ENCODE peak calls at places on chromosomes 6 and 20, in six cellular contexts. P is body of pancreas, X is fibroblast of lung, L is AG04450, Z is choroid plexus epithelial cell, T is LNCaP clone FGC. Q is an unnamed sample.

GRCh38 chr20:32006841-32007786 is 3.1 kb upstream of the CCM2L start:
- DNase-seq in X (no peak), Z (peak; percentile 41), T (no peak), L (no peak), P (no peak), Q (no peak)

GRCh38 chr6:157488635-157489226 is 107.7 kb downstream of the ZDHHC14 start:
- DNase-seq in Z (no peak), L (no peak), P (no peak), X (no peak), T (peak; percentile 59), Q (no peak)

GRCh38 chr6:167970236-167970635 is 27.2 kb upstream of the KIF25 start:
- DNase-seq in T (no peak), P (no peak), X (no peak), Z (no peak), L (no peak), Q (no peak)

GRCh38 chr20:50561379-50562078 is 51.3 kb downstream of the PTPN1 start:
- DNase-seq in Z (peak; percentile 96), X (peak; percentile 96), P (no peak), T (no peak), L (peak; percentile 90), Q (no peak)

GRCh38 chr20:36644032-36644712 is 1.8 kb downstream of the SLA2 start:
- DNase-seq in L (no peak), Z (no peak), X (no peak), P (no peak), T (no peak), Q (no peak)

GRCh38 chr6:64998173-64998572 is 708.9 kb downstream of the EYS start:
- DNase-seq in L (no peak), Z (no peak), T (no peak), P (no peak), X (no peak), Q (no peak)

GRCh38 chr6:39053854-39054576 is 5.4 kb downstream of the GLP1R start:
- DNase-seq in P (no peak), Z (no peak), L (no peak), T (no peak), X (no peak), Q (no peak)

GRCh38 chr20:36785308-36785707 is 11.7 kb upstream of the DSN1 start:
- DNase-seq in Z (no peak), L (no peak), P (no peak), X (no peak), T (no peak), Q (peak; percentile 0)

GRCh38 chr6:112433457-112433856 is 86.3 kb downstream of the RFPL4B start:
- DNase-seq in Z (no peak), X (no peak), L (no peak), T (peak; percentile 95), P (no peak), Q (no peak)

GRCh38 chr20:62644044-62644795 is 1.9 kb downstream of the SLCO4A1 start:
- DNase-seq in X (no peak), Z (no peak), T (no peak), P (peak; percentile 46), L (no peak), Q (no peak)

GRCh38 chr20:40778894-40779496 is 90.0 kb upstream of the MAFB start:
- DNase-seq in X (no peak), L (no peak), Z (no peak), P (no peak), T (no peak), Q (no peak)

GRCh38 chr6:40523505-40524172 is 63.5 kb downstream of the LRFN2 start:
- DNase-seq in T (no peak), Z (no peak), P (no peak), X (no peak), L (no peak), Q (no peak)

GRCh38 chr6:106133040-106133439 is 46.9 kb downstream of the PRDM1 start:
- DNase-seq in Z (no peak), T (no peak), X (no peak), L (no peak), P (no peak), Q (no peak)

GRCh38 chr20:45095753-45096371 is 5.1 kb downstream of the KCNS1 start:
- DNase-seq in L (no peak), X (peak; percentile 72), Z (peak; percentile 78), P (peak; percentile 59), T (peak; percentile 48), Q (no peak)

GRCh38 chr6:33313105-33313708 is 671 bp downstream of the TAPBP start:
- DNase-seq in L (no peak), Z (peak; percentile 55), X (peak; percentile 27), T (no peak), P (peak; percentile 65), Q (no peak)

GRCh38 chr20:20073851-20074252 is 21.5 kb downstream of the CFAP61 start:
- DNase-seq in Z (no peak), P (no peak), T (no peak), L (no peak), X (no peak), Q (no peak)

GRCh38 chr20:32535953-32536823 is 48.9 kb downstream of the NOL4L start:
- DNase-seq in L (no peak), T (no peak), P (peak; percentile 76), Z (no peak), X (no peak), Q (peak; percentile 86)

GRCh38 chr6:169763881-169764280 is 12.5 kb downstream of the ERMARD start:
- DNase-seq in Z (peak; percentile 82), L (no peak), T (no peak), X (no peak), P (no peak), Q (no peak)

GRCh38 chr20:62523473-62524203 is 47.8 kb upstream of the GATA5 start:
- DNase-seq in Z (no peak), T (no peak), P (no peak), L (no peak), X (no peak), Q (no peak)

GRCh38 chr20:34675993-34676641 is 775 bp downstream of the PIGU start:
- DNase-seq in L (no peak), P (no peak), X (no peak), Z (no peak), T (no peak), Q (no peak)

GRCh38 chr6:145723646-145724045 is 11.7 kb downstream of the EPM2A start:
- DNase-seq in X (peak; percentile 18), Z (no peak), L (no peak), P (no peak), T (no peak), Q (no peak)

GRCh38 chr6:41283597-41283996 is 2.9 kb downstream of the TREM1 start:
- DNase-seq in T (no peak), P (no peak), L (no peak), Z (no peak), X (no peak), Q (no peak)

GRCh38 chr6:137159912-137160311 is 13.5 kb downstream of the IL22RA2 start:
- DNase-seq in T (no peak), L (no peak), X (no peak), P (no peak), Z (peak; percentile 29), Q (no peak)

GRCh38 chr6:149840345-149841075 is 23.6 kb downstream of the LRP11 start:
- DNase-seq in T (peak; percentile 61), L (peak; percentile 70), P (peak; percentile 90), X (peak; percentile 81), Z (peak; percentile 55), Q (peak; percentile 48)

GRCh38 chr6:87653074-87653962 is 48.7 kb downstream of the AKIRIN2 start:
- DNase-seq in X (no peak), P (no peak), T (no peak), L (no peak), Z (no peak), Q (peak; percentile 20)

GRCh38 chr6:42260424-42260888 is 42.8 kb upstream of the MRPS10 start:
- DNase-seq in T (peak; percentile 21), Z (peak; percentile 43), X (no peak), L (no peak), P (no peak), Q (peak; percentile 32)

GRCh38 chr6:90284745-90285481 is 11.7 kb downstream of the BACH2 start:
- DNase-seq in P (no peak), Z (peak; percentile 68), T (no peak), L (no peak), X (peak; percentile 72), Q (no peak)

GRCh38 chr6:33787954-33788693 is 806 bp downstream of the LEMD2 start:
- DNase-seq in Z (peak; percentile 92), P (peak; percentile 72), L (peak; percentile 38), X (peak; percentile 83), T (no peak), Q (no peak)

GRCh38 chr20:1374246-1374645 is 18.6 kb downstream of the FKBP1A start:
- DNase-seq in T (no peak), Z (no peak), X (no peak), L (no peak), P (no peak), Q (no peak)
- TF ChIP-seq CTCF in T (peak; percentile 1), Z (no peak), X (no peak), L (no peak), P (no peak), Q (no peak)

DNA sequence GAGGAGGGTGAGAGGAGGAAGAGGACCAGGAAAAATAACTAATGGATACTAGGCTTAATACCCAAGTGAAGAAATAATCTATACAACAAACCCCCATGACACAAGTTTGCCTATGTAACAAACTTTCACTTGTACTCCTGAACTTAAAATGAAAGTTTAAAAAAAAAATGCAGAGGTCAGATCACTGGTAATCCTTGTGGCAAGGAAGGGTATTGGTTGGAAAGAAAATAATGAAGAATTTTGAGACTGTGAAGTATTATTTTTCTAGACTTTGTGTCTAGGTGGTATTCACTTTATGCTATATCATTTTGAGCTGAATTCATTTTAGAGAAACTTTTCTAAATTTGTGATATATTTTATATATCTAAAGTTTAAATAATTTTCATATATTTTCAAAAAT is 547.5 kb downstream of the MMUT start:
- DNase-seq in X (no peak), T (no peak), Z (no peak), P (no peak), L (no peak), Q (no peak)
- TF ChIP-seq CTCF in X (no peak), T (no peak), Z (no peak), P (no peak), L (no peak), Q (no peak)

DNA sequence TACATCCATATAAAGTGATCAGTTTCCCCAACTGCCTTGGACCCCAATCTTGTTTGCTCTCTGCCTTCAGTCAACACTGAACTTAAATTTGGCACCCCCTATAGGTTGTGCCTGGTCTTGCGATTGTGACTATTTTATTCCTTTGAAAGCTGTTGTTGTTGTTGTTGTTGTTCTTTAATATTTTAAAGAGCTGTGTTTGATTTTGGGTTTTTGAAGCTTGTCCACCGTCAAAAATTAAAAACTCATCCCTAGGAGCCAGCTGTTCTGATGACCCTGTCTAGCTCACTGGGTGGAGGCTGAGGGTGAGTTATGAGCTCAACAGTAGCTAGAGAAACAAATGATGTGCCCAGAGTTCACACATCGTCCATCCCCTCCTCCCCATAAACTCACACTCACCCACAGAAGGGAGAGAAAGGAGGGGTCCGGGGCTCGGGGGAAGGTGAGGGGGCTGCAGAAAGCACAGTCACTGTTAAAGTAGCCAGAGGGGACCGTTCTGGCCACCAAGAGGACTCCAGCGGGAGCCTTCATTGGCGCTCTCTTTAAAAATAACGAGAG is 4.0 kb downstream of the SIM1 start:
- DNase-seq in X (no peak), Z (no peak), T (no peak), P (no peak), L (no peak), Q (no peak)
- TF ChIP-seq CTCF in X (peak; percentile 14), Z (peak; percentile 39), T (peak; percentile 29), P (peak; percentile 16), L (peak; percentile 28), Q (peak; percentile 25)

DNA sequence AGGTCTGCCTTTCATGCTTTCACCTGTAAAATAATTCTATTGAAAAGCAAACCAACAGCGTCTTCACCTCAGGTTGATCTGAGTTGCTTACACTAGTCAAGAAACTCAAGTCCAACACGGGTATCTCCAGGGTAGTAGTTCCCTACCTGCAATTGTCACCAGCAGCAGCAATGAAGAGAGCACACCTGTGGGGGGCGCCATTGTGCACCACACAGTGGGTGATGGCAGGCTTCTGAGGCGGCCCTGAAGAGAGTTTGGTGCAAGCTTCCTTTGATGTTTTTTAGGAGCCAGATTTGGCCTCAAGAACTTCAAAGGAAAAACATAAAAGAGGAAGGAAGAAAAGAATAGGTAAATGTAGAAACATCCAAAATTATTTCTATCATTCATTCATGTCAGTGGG is 45.1 kb downstream of the KIAA0319 start:
- DNase-seq in Z (no peak), X (no peak), P (no peak), T (no peak), L (no peak), Q (no peak)
- TF ChIP-seq CTCF in Z (no peak), X (no peak), P (no peak), T (peak; percentile 24), L (no peak), Q (no peak)